ENCODE peak calls at places on chromosomes 16 and 17, in seven cellular contexts. One of them, this sample, is unnamed.

GRCh38 chr16:86946396-86946795 is 368.0 kb downstream of the FOXL1 start:
- DNase-seq in brain microvascular endothelial cell: peak; percentile 37
- DNase-seq in left ventricle myocardium inferior: no peak
- DNase-seq in endothelial cell: no peak
- DNase-seq in sigmoid colon: no peak
- DNase-seq in heart right ventricle: no peak
- DNase-seq in lung: no peak
- DNase-seq in this sample: peak; percentile 25

GRCh38 chr17:68953340-68953997 is 1.7 kb downstream of the ABCA8 start:
- DNase-seq in brain microvascular endothelial cell: no peak
- DNase-seq in left ventricle myocardium inferior: no peak
- DNase-seq in endothelial cell: no peak
- DNase-seq in sigmoid colon: no peak
- DNase-seq in heart right ventricle: no peak
- DNase-seq in lung: no peak
- DNase-seq in this sample: no peak

GRCh38 chr16:78147846-78148535 is 48.5 kb downstream of the WWOX start:
- DNase-seq in brain microvascular endothelial cell: no peak
- DNase-seq in left ventricle myocardium inferior: no peak
- DNase-seq in endothelial cell: peak; percentile 10
- DNase-seq in sigmoid colon: no peak
- DNase-seq in heart right ventricle: no peak
- DNase-seq in lung: no peak
- DNase-seq in this sample: no peak

GRCh38 chr17:31568140-31568938 is 176.9 kb downstream of the RAB11FIP4 start:
- DNase-seq in brain microvascular endothelial cell: no peak
- DNase-seq in left ventricle myocardium inferior: no peak
- DNase-seq in endothelial cell: no peak
- DNase-seq in sigmoid colon: peak; percentile 81
- DNase-seq in heart right ventricle: no peak
- DNase-seq in lung: peak; percentile 49
- DNase-seq in this sample: no peak

GRCh38 chr16:48613061-48613957 is 3.3 kb upstream of the N4BP1 start:
- DNase-seq in brain microvascular endothelial cell: peak; percentile 41
- DNase-seq in left ventricle myocardium inferior: no peak
- DNase-seq in endothelial cell: peak; percentile 20
- DNase-seq in sigmoid colon: no peak
- DNase-seq in heart right ventricle: no peak
- DNase-seq in lung: no peak
- DNase-seq in this sample: peak; percentile 85

GRCh38 chr17:61848896-61849295 is 14.4 kb downstream of the BRIP1 start:
- DNase-seq in brain microvascular endothelial cell: no peak
- DNase-seq in left ventricle myocardium inferior: no peak
- DNase-seq in endothelial cell: no peak
- DNase-seq in sigmoid colon: no peak
- DNase-seq in heart right ventricle: no peak
- DNase-seq in lung: no peak
- DNase-seq in this sample: no peak

GRCh38 chr17:40607641-40608040 is 40.0 kb downstream of the SMARCE1 start:
- DNase-seq in brain microvascular endothelial cell: no peak
- DNase-seq in left ventricle myocardium inferior: no peak
- DNase-seq in endothelial cell: no peak
- DNase-seq in sigmoid colon: no peak
- DNase-seq in heart right ventricle: no peak
- DNase-seq in lung: peak; percentile 26
- DNase-seq in this sample: no peak

GRCh38 chr16:26889751-26890150 is 177.0 kb upstream of the C16orf82 start:
- DNase-seq in brain microvascular endothelial cell: no peak
- DNase-seq in left ventricle myocardium inferior: no peak
- DNase-seq in endothelial cell: no peak
- DNase-seq in sigmoid colon: no peak
- DNase-seq in heart right ventricle: no peak
- DNase-seq in lung: no peak
- DNase-seq in this sample: no peak

GRCh38 chr17:40065771-40066510 is 3.2 kb downstream of the THRA start:
- DNase-seq in brain microvascular endothelial cell: no peak
- DNase-seq in left ventricle myocardium inferior: no peak
- DNase-seq in endothelial cell: no peak
- DNase-seq in sigmoid colon: peak; percentile 73
- DNase-seq in heart right ventricle: no peak
- DNase-seq in lung: no peak
- DNase-seq in this sample: no peak

GRCh38 chr16:68070811-68071546 is 14.2 kb upstream of the NFATC3 start:
- DNase-seq in brain microvascular endothelial cell: no peak
- DNase-seq in left ventricle myocardium inferior: no peak
- DNase-seq in endothelial cell: no peak
- DNase-seq in sigmoid colon: no peak
- DNase-seq in heart right ventricle: no peak
- DNase-seq in lung: no peak
- DNase-seq in this sample: no peak

GRCh38 chr16:76193851-76194620 is 83.2 kb upstream of the CNTNAP4 start:
- DNase-seq in brain microvascular endothelial cell: no peak
- DNase-seq in left ventricle myocardium inferior: no peak
- DNase-seq in endothelial cell: no peak
- DNase-seq in sigmoid colon: no peak
- DNase-seq in heart right ventricle: no peak
- DNase-seq in lung: no peak
- DNase-seq in this sample: no peak

GRCh38 chr16:27859020-27859419 is 204.5 kb downstream of the GSG1L start:
- DNase-seq in brain microvascular endothelial cell: no peak
- DNase-seq in left ventricle myocardium inferior: no peak
- DNase-seq in endothelial cell: peak; percentile 12
- DNase-seq in sigmoid colon: peak; percentile 19
- DNase-seq in heart right ventricle: no peak
- DNase-seq in lung: no peak
- DNase-seq in this sample: no peak

GRCh38 chr17:80452173-80452915 is 24.1 kb downstream of the NPTX1 start:
- DNase-seq in brain microvascular endothelial cell: no peak
- DNase-seq in left ventricle myocardium inferior: no peak
- DNase-seq in endothelial cell: no peak
- DNase-seq in sigmoid colon: no peak
- DNase-seq in heart right ventricle: no peak
- DNase-seq in lung: no peak
- DNase-seq in this sample: no peak

GRCh38 chr17:81334419-81334896 is 39.4 kb upstream of the SLC38A10 start:
- DNase-seq in brain microvascular endothelial cell: no peak
- DNase-seq in left ventricle myocardium inferior: no peak
- DNase-seq in endothelial cell: no peak
- DNase-seq in sigmoid colon: no peak
- DNase-seq in heart right ventricle: no peak
- DNase-seq in lung: no peak
- DNase-seq in this sample: no peak

GRCh38 chr16:67872631-67873434 is at the start of gene EDC4:
- DNase-seq in brain microvascular endothelial cell: peak; percentile 64
- DNase-seq in left ventricle myocardium inferior: peak; percentile 88
- DNase-seq in endothelial cell: peak; percentile 68
- DNase-seq in sigmoid colon: peak; percentile 92
- DNase-seq in heart right ventricle: peak; percentile 90
- DNase-seq in lung: peak; percentile 87
- DNase-seq in this sample: peak; percentile 76

GRCh38 chr16:72783716-72784320 is 264.1 kb downstream of the ZFHX3 start:
- DNase-seq in brain microvascular endothelial cell: peak; percentile 70
- DNase-seq in left ventricle myocardium inferior: no peak
- DNase-seq in endothelial cell: no peak
- DNase-seq in sigmoid colon: no peak
- DNase-seq in heart right ventricle: no peak
- DNase-seq in lung: no peak
- DNase-seq in this sample: no peak

GRCh38 chr17:74176546-74177001 is 26.9 kb upstream of the RPL38 start:
- DNase-seq in brain microvascular endothelial cell: peak; percentile 56
- DNase-seq in left ventricle myocardium inferior: peak; percentile 29
- DNase-seq in endothelial cell: peak; percentile 82
- DNase-seq in sigmoid colon: no peak
- DNase-seq in heart right ventricle: peak; percentile 51
- DNase-seq in lung: peak; percentile 49
- DNase-seq in this sample: peak; percentile 46

GRCh38 chr16:22075776-22076175 is 16.6 kb upstream of the VWA3A start:
- DNase-seq in brain microvascular endothelial cell: no peak
- DNase-seq in left ventricle myocardium inferior: no peak
- DNase-seq in endothelial cell: no peak
- DNase-seq in sigmoid colon: no peak
- DNase-seq in heart right ventricle: no peak
- DNase-seq in lung: no peak
- DNase-seq in this sample: peak; percentile 13

GRCh38 chr17:79440251-79440650 is 170.6 kb downstream of the RBFOX3 start:
- DNase-seq in brain microvascular endothelial cell: no peak
- DNase-seq in left ventricle myocardium inferior: no peak
- DNase-seq in endothelial cell: no peak
- DNase-seq in sigmoid colon: no peak
- DNase-seq in heart right ventricle: no peak
- DNase-seq in lung: no peak
- DNase-seq in this sample: no peak

GRCh38 chr17:78669256-78669974 is 92.2 kb upstream of the DNAH17 start:
- DNase-seq in brain microvascular endothelial cell: no peak
- DNase-seq in left ventricle myocardium inferior: no peak
- DNase-seq in endothelial cell: no peak
- DNase-seq in sigmoid colon: no peak
- DNase-seq in heart right ventricle: no peak
- DNase-seq in lung: no peak
- DNase-seq in this sample: no peak

DNA sequence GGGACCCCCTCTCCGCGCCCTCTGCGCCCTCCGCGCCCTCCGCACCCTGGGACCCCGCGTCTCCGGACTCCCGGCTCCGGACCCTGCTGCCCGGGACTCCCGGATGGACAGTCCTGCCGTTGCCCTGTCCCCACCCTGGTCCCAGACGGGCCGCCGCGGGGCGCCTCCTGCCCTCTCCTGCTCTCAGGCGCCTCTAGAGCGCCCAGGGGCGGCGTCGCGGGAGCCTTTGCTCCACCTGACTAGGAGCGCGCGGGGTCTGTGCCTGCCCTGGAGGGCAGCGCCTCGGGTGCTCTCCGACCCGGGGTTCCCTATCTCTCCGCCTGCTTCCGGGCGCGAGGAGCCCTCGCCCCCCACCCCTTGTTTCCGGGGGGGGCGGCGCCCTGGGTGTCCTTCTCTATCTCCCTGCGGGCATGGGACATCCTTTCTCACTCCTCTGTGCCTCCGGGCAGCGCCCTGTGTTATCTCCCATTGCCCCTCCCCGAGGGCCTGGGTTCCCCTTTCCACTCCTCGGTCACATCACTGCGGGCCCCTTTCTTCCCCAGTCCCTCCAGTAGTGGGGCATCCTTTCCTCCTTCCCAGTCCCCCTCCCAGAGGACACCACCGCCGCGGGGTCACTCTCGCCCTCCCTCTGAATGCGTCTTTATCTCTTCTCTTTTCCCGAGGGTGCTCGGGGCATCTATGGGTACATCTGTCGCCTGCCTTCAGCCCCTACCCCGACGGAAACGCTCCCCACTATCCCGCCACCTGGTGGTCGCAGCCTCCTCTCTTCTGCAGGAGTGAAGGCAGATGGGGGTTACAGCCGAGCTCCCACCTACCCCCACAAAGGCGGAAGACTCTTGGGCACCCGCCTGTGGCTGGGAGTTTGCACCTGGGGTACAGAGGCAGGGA is 865 bp downstream of the PRKCB start:
- DNase-seq in brain microvascular endothelial cell: no peak
- DNase-seq in left ventricle myocardium inferior: peak; percentile 19
- DNase-seq in endothelial cell: peak; percentile 22
- DNase-seq in sigmoid colon: peak; percentile 65
- DNase-seq in heart right ventricle: no peak
- DNase-seq in lung: peak; percentile 31
- DNase-seq in this sample: no peak
- TF ChIP-seq CTCF in brain microvascular endothelial cell: no peak
- TF ChIP-seq CTCF in left ventricle myocardium inferior: no peak
- TF ChIP-seq CTCF in endothelial cell: no peak
- TF ChIP-seq CTCF in sigmoid colon: no peak
- TF ChIP-seq CTCF in heart right ventricle: no peak
- TF ChIP-seq CTCF in lung: no peak
- TF ChIP-seq CTCF in this sample: no peak

GRCh38 chr17:76626442-76626841 is 17.1 kb downstream of the ST6GALNAC1 start:
- DNase-seq in brain microvascular endothelial cell: no peak
- DNase-seq in left ventricle myocardium inferior: no peak
- DNase-seq in endothelial cell: no peak
- DNase-seq in sigmoid colon: no peak
- DNase-seq in heart right ventricle: no peak
- DNase-seq in lung: peak; percentile 71
- DNase-seq in this sample: no peak

GRCh38 chr17:76627510-76627909 is 16.0 kb downstream of the ST6GALNAC1 start:
- DNase-seq in brain microvascular endothelial cell: no peak
- DNase-seq in left ventricle myocardium inferior: no peak
- DNase-seq in endothelial cell: no peak
- DNase-seq in sigmoid colon: no peak
- DNase-seq in heart right ventricle: no peak
- DNase-seq in lung: no peak
- DNase-seq in this sample: no peak

GRCh38 chr17:76623271-76624146 is 20.0 kb downstream of the ST6GALNAC1 start:
- DNase-seq in brain microvascular endothelial cell: peak; percentile 54
- DNase-seq in left ventricle myocardium inferior: peak; percentile 78
- DNase-seq in endothelial cell: peak; percentile 82
- DNase-seq in sigmoid colon: peak; percentile 87
- DNase-seq in heart right ventricle: peak; percentile 70
- DNase-seq in lung: peak; percentile 78
- DNase-seq in this sample: peak; percentile 52

GRCh38 chr17:76630151-76630550 is 13.4 kb downstream of the ST6GALNAC1 start:
- DNase-seq in brain microvascular endothelial cell: no peak
- DNase-seq in left ventricle myocardium inferior: no peak
- DNase-seq in endothelial cell: no peak
- DNase-seq in sigmoid colon: no peak
- DNase-seq in heart right ventricle: no peak
- DNase-seq in lung: no peak
- DNase-seq in this sample: no peak

GRCh38 chr17:76625496-76625895 is 18.1 kb downstream of the ST6GALNAC1 start:
- DNase-seq in brain microvascular endothelial cell: no peak
- DNase-seq in left ventricle myocardium inferior: no peak
- DNase-seq in endothelial cell: no peak
- DNase-seq in sigmoid colon: no peak
- DNase-seq in heart right ventricle: no peak
- DNase-seq in lung: no peak
- DNase-seq in this sample: no peak
- TF ChIP-seq CTCF in brain microvascular endothelial cell: no peak
- TF ChIP-seq CTCF in left ventricle myocardium inferior: no peak
- TF ChIP-seq CTCF in endothelial cell: no peak
- TF ChIP-seq CTCF in sigmoid colon: no peak
- TF ChIP-seq CTCF in heart right ventricle: no peak
- TF ChIP-seq CTCF in lung: no peak
- TF ChIP-seq CTCF in this sample: no peak

DNA sequence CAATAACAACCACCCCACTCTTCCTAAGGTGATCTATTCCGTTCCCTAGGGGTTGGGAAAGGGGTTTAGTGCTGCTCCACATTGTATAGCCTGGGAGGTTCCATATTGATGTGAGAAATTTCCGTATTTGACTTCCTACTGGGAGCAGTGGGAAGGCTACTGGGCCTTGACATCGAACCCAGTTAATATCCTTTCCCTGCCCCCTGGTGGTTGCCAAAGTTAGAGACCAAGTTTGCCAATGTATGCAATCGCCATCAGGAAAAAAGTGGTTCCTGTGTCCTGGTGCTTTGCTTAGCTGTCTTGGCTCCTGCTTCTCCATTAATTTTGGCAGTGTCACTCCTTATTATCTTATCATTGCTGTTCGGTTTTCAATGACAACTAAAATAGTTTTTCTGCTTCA is 914.9 kb downstream of the KCNJ2 start:
- DNase-seq in brain microvascular endothelial cell: peak; percentile 16
- DNase-seq in left ventricle myocardium inferior: no peak
- DNase-seq in endothelial cell: peak; percentile 70
- DNase-seq in sigmoid colon: no peak
- DNase-seq in heart right ventricle: no peak
- DNase-seq in lung: peak; percentile 35
- DNase-seq in this sample: peak; percentile 17
- TF ChIP-seq CTCF in brain microvascular endothelial cell: peak; percentile 65
- TF ChIP-seq CTCF in left ventricle myocardium inferior: peak; percentile 31
- TF ChIP-seq CTCF in endothelial cell: peak; percentile 70
- TF ChIP-seq CTCF in sigmoid colon: no peak
- TF ChIP-seq CTCF in heart right ventricle: peak; percentile 38
- TF ChIP-seq CTCF in lung: no peak
- TF ChIP-seq CTCF in this sample: peak; percentile 83

GRCh38 chr17:63753215-63753614 is 11.6 kb upstream of the STRADA start:
- DNase-seq in brain microvascular endothelial cell: no peak
- DNase-seq in left ventricle myocardium inferior: no peak
- DNase-seq in endothelial cell: no peak
- DNase-seq in sigmoid colon: no peak
- DNase-seq in heart right ventricle: no peak
- DNase-seq in lung: no peak
- DNase-seq in this sample: no peak
- TF ChIP-seq CTCF in brain microvascular endothelial cell: no peak
- TF ChIP-seq CTCF in left ventricle myocardium inferior: no peak
- TF ChIP-seq CTCF in endothelial cell: no peak
- TF ChIP-seq CTCF in sigmoid colon: no peak
- TF ChIP-seq CTCF in heart right ventricle: no peak
- TF ChIP-seq CTCF in lung: no peak
- TF ChIP-seq CTCF in this sample: no peak